ENCODE peak calls at places on chromosomes 2 and 18, in five cellular contexts. M, Z, E, D and F are unnamed samples.

GRCh38 chr18:658947-659533 is 1.6 kb downstream of the TYMS start:
- DNase-seq in M (no peak), Z (no peak), D (no peak), E (no peak), F (no peak)

GRCh38 chr2:19890104-19890503 is 11.7 kb downstream of the TTC32 start:
- DNase-seq in M (no peak), E (no peak), D (no peak), Z (no peak), F (no peak)

GRCh38 chr2:189287982-189288494 is 108.5 kb upstream of the COL5A2 start:
- DNase-seq in D (peak; percentile 53), Z (peak; percentile 89), E (no peak), M (peak; percentile 63), F (peak; percentile 82)

GRCh38 chr18:24778810-24779418 is 318.5 kb downstream of the HRH4 start:
- DNase-seq in E (no peak), M (no peak), Z (no peak), D (peak; percentile 11), F (no peak)

GRCh38 chr18:28794459-28795245 is 617.7 kb upstream of the CDH2 start:
- DNase-seq in E (no peak), Z (no peak), D (peak; percentile 30), M (no peak), F (no peak)

GRCh38 chr2:47402555-47402804 is 476 bp upstream of the MSH2 start:
- DNase-seq in Z (no peak), M (no peak), E (no peak), D (peak; percentile 18), F (no peak)

GRCh38 chr2:85502720-85503119 is 36.2 kb upstream of the MAT2A start:
- DNase-seq in D (no peak), E (no peak), Z (no peak), M (no peak), F (no peak)

GRCh38 chr2:205235434-205235833 is 446.9 kb upstream of the NRP2 start:
- DNase-seq in Z (no peak), M (no peak), D (no peak), E (no peak), F (no peak)